ENCODE peak calls at places on chromosome 5, in five cellular contexts. B is left ventricle myocardium inferior, N is psoas muscle, C is heart left ventricle, I is fibroblast of the aortic adventitia. H is an unnamed sample.

GRCh38 chr5:89087128-89087527 is 204.1 kb upstream of the MEF2C start:
- DNase-seq in B (no peak), N (no peak), C (no peak), I (no peak), H (no peak)

GRCh38 chr5:56749842-56750241 is 65.5 kb upstream of the MAP3K1 start:
- DNase-seq in B (no peak), N (no peak), C (no peak), I (no peak), H (no peak)

GRCh38 chr5:134026521-134027202 is 21.9 kb upstream of the VDAC1 start:
- DNase-seq in B (no peak), N (no peak), C (no peak), I (peak), H (peak)

GRCh38 chr5:3963662-3964061 is 368.0 kb downstream of the IRX1 start:
- DNase-seq in B (no peak), N (no peak), C (no peak), I (no peak), H (no peak)

GRCh38 chr5:39717186-39717897 is 292.6 kb upstream of the DAB2 start:
- DNase-seq in B (no peak), N (no peak), C (no peak), I (peak), H (no peak)

GRCh38 chr5:35089688-35090314 is 42.1 kb upstream of the AGXT2 start:
- DNase-seq in B (no peak), N (no peak), C (peak), I (peak), H (peak)

GRCh38 chr5:178793156-178793555 is 62.7 kb upstream of the ZNF354A start:
- DNase-seq in B (peak), N (no peak), C (no peak), I (no peak), H (peak)

GRCh38 chr5:76604838-76605237 is 18.4 kb downstream of the F2RL2 start:
- DNase-seq in B (no peak), N (no peak), C (no peak), I (peak), H (no peak)

GRCh38 chr5:172175263-172175719 is 12.7 kb downstream of the STK10 start:
- DNase-seq in B (peak), N (peak), C (peak), I (no peak), H (no peak)

GRCh38 chr5:3613726-3614125 is 18.1 kb downstream of the IRX1 start:
- DNase-seq in B (no peak), N (no peak), C (no peak), I (no peak), H (no peak)

GRCh38 chr5:89313804-89314588 is 431.0 kb upstream of the MEF2C start:
- DNase-seq in B (no peak), N (no peak), C (no peak), I (peak), H (no peak)

GRCh38 chr5:153542536-153542935 is 52.1 kb downstream of the GRIA1 start:
- DNase-seq in B (no peak), N (no peak), C (no peak), I (no peak), H (no peak)

GRCh38 chr5:54739371-54739770 is 221.8 kb downstream of the SNX18 start:
- DNase-seq in B (no peak), N (no peak), C (no peak), I (no peak), H (no peak)

GRCh38 chr5:148162038-148162437 is 6.3 kb upstream of the SPINK14 start:
- DNase-seq in B (no peak), N (no peak), C (no peak), I (no peak), H (no peak)

GRCh38 chr5:132417461-132417860 is 48.0 kb downstream of the SLC22A5 start:
- DNase-seq in B (no peak), N (no peak), C (no peak), I (no peak), H (no peak)

GRCh38 chr5:72499730-72500129 is 7.5 kb downstream of the ZNF366 start:
- DNase-seq in B (peak), N (peak), C (peak), I (no peak), H (no peak)

GRCh38 chr5:115379622-115380344 is 83.3 kb upstream of the CCDC112 start:
- DNase-seq in B (no peak), N (no peak), C (no peak), I (no peak), H (peak)

GRCh38 chr5:68264024-68264956 is 48.7 kb downstream of the PIK3R1 start:
- DNase-seq in B (peak), N (no peak), C (peak), I (peak), H (peak)

GRCh38 chr5:147935032-147935431 is 28.7 kb upstream of the C5orf46 start:
- DNase-seq in B (no peak), N (no peak), C (no peak), I (peak), H (peak)

GRCh38 chr5:143807401-143807800 is 4.6 kb upstream of the HMHB1 start:
- DNase-seq in B (no peak), N (no peak), C (no peak), I (no peak), H (no peak)

GRCh38 chr5:98016771-98017170 is 756.7 kb upstream of the RGMB start:
- DNase-seq in B (no peak), N (no peak), C (no peak), I (no peak), H (no peak)

GRCh38 chr5:117590944-117591343 is 1016.3 kb upstream of the SEMA6A start:
- DNase-seq in B (no peak), N (no peak), C (no peak), I (no peak), H (no peak)

GRCh38 chr5:11214851-11215250 is 453.8 kb upstream of the DAP start:
- DNase-seq in B (no peak), N (no peak), C (no peak), I (no peak), H (no peak)

GRCh38 chr5:89690331-89690730 is 719.2 kb downstream of the CETN3 start:
- DNase-seq in B (no peak), N (no peak), C (no peak), I (no peak), H (no peak)

GRCh38 chr5:175325681-175326080 is 118.3 kb downstream of the DRD1 start:
- DNase-seq in B (no peak), N (no peak), C (no peak), I (no peak), H (no peak)

GRCh38 chr5:180026320-180026719 is 45.2 kb downstream of the RNF130 start:
- DNase-seq in B (no peak), N (no peak), C (peak), I (peak), H (no peak)

GRCh38 chr5:12911156-12911555 is 1006.9 kb upstream of the CTNND2 start:
- DNase-seq in B (no peak), N (no peak), C (no peak), I (no peak), H (no peak)

GRCh38 chr5:143929486-143929885 is 117.5 kb downstream of the HMHB1 start:
- DNase-seq in B (no peak), N (no peak), C (no peak), I (no peak), H (no peak)

GRCh38 chr5:87944553-87945320 is 323.9 kb downstream of the TMEM161B start:
- DNase-seq in B (peak), N (peak), C (peak), I (no peak), H (no peak)

DNA sequence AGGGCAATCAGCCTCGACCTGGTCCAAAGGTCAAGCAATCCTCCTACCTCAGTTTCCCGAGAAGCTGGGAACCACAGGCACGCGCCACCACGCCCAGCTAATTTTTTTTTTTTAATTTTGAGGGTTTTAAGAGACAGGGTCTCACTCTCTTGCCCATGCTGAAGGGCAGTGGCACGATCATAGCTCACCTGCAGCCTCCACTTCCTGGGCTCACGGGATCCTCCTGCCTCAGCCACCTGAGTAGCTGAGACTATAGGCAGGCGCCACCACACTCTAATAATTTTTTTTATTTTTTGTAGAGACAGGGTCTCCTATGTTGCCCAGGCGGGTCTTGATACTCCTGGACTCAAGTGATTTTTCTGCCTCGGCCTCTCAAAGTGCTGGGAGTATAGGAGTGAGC is 1.6 kb downstream of the UIMC1 start:
- DNase-seq in B (no peak), N (no peak), C (no peak), I (no peak), H (no peak)
- H3K4me3 ChIP-seq in B (peak), N (peak), C (peak), I (peak), H (peak)

DNA sequence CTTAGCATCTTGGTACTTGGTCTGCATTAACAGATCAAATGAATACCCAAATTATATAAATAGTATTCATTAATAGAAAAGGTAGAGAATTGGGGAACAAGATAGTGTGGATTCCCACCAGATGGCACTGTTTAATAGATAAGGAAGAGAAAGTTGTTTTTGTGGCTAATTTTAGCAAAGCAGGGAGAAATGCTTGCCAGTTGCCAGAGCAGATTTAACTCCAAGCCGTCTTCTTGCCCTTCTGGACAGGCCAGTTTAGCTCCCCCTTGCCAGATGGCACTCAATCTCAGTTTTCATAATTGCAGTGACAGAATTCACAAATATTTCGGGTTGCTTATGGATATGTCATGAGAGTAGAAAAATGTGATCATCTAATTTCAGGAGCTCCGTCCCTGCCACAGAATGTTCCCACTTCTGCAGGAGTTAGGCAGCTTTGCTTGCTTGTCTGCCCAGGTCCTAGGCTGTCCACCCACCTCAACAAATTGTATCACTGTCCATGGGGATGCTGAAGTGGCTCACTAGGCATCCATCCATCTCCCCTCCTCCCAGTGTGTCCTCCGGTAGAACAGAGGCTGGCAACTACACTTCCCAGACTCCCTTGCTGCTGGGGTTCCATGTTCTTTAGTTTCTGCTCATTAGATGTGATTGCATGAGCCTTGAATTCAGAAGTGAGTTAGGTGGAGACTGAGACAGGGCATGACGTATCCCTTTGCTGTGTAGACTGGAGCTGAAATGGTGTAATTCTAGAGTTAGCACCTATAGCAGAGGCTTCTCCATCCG is 11.8 kb upstream of the HEXB start:
- DNase-seq in B (no peak), N (no peak), C (no peak), I (peak), H (peak)
- TF ChIP-seq CTCF in B (peak), N (peak), C (peak), I (peak), H (peak)

DNA sequence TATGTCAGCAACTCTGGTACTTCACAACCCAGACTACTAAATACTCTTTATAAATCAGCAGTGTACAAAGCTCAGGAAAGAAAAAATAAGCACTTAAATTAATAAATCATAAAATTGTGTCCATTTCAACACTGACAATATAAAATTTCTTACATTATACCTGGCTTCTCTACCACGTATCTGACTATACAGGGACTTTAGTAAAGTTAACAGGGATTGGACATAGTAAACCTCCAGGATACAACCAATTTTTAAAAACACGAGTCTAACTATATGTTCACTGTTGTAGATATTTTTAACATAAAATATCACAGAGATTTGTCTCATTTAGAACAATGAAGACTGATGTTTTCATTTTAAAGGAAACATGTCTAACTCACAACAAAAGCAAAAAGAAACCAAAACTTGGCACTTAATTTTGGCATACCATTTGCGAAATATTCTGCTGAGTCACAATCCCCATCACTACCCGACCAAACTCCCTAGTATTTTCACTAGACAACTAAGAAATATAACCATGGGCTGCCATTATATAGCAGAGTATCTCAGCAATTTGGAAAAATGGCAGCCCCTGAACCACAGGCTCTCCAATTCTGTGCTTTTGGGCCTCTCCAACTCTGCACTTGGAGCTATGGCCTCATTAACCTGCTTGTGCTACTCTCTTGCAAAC is 14.4 kb downstream of the FAM169A start:
- DNase-seq in B (no peak), N (no peak), C (no peak), I (peak), H (no peak)
- H3K4me3 ChIP-seq in B (no peak), N (no peak), C (no peak), I (no peak), H (no peak)

DNA sequence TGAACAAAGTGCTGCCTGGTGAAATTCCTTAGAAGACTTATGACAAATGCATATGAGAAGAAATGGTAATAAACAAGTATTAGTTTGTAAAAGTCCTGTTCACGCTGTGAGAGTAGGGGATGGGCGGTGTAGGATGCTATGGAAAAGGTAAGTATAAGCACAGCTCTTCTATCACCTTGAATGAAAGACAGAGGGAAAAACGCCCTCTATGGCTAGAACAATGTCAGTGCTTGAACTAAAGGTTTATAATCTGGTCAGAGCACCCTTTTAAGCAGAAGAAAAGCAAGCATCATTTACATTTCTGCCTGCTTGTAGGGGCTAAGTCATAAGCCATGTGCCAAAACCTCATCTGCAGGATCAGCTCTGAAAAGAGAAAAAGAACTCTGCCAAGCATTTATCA is 115.2 kb downstream of the LHFPL2 start:
- DNase-seq in B (no peak), N (no peak), C (no peak), I (peak), H (no peak)
- TF ChIP-seq CTCF in B (peak), N (peak), C (no peak), I (peak), H (peak)

GRCh38 chr5:31531888-31532710 is at the start of the genes C5orf22 and DROSHA:
- DNase-seq in B (peak), N (peak), C (peak), I (peak), H (peak)

GRCh38 chr5:31530541-31531265 is 1.2 kb downstream of the DROSHA start:
- DNase-seq in B (no peak), N (no peak), C (no peak), I (no peak), H (no peak)

GRCh38 chr5:31536873-31537272 is 4.8 kb downstream of the C5orf22 start:
- DNase-seq in B (no peak), N (no peak), C (no peak), I (no peak), H (no peak)

GRCh38 chr5:31534527-31535046 is 2.5 kb downstream of the C5orf22 start:
- DNase-seq in B (no peak), N (no peak), C (no peak), I (no peak), H (peak)

DNA sequence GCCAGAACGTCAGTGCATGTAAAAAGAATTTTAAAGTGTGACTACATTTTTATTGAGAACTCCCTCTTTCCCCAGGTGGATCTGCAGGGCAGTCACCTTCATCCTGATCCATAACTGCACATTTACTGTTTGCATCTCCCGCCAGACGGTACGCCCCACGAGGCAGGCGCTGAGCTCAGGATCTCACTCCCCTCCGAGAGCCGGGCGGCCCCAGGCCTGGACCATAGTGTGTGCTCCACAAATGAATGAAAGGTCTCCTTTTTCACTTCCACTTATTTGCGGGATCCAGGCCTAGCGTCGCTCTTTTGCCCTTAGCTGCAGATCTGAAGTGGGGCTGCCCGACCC is 378 bp downstream of the DROSHA start:
- DNase-seq in B (no peak), N (peak), C (no peak), I (no peak), H (no peak)
- H3K4me3 ChIP-seq in B (peak), N (peak), C (peak), I (peak), H (peak)

DNA sequence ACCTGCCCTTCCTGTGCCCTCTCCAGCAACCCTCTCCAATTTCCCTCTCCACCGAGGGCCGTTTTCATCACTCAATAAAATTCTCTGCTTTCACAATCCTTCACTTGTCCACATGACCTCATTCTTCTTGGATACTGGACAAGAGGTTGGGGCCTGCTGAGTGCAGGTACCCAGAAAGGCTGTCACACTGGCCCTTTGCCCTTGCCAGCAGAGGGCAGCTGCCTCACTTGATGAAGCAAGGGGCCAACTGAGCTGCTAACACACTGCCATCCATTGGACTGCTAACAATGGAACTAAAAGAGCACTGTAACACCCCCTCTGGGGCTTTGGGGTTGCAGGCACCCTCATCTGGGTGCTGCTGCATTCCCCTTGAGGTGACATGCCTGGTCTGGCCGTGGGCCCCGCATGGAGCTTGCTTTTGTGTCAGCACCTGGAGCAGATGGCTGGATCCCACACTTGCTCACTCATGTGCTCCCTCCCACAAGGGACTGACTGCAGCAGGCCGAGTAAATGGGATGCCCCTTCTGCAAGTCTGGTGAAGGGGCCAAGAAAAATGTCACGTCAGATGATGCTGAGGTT is 308.1 kb upstream of the ADCY2 start:
- DNase-seq in B (no peak), N (no peak), C (no peak), I (no peak), H (no peak)
- TF ChIP-seq CTCF in B (no peak), N (no peak), C (no peak), I (no peak), H (no peak)

DNA sequence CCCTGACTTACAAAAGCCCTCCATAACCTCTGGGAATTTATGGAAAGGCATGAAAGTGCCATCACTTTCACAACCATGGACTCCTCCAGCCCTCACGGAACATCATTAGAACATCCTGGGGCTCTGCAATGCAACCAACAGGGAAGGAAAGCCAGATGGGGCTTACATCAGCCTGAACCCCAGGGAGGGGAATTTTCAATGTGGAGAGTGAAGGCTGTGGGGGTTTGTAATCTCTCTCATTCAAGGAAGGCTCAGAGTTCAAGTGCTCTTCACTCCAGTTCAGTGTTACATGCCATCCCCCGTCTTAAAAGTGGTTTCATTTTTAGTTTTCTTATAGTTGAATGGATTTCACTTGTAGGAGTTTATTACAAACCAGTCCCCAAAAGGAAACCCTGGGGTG is 5.7 kb downstream of the SPRY4 start:
- DNase-seq in B (no peak), N (no peak), C (no peak), I (peak), H (no peak)
- H3K4me3 ChIP-seq in B (peak), N (peak), C (peak), I (peak), H (no peak)

DNA sequence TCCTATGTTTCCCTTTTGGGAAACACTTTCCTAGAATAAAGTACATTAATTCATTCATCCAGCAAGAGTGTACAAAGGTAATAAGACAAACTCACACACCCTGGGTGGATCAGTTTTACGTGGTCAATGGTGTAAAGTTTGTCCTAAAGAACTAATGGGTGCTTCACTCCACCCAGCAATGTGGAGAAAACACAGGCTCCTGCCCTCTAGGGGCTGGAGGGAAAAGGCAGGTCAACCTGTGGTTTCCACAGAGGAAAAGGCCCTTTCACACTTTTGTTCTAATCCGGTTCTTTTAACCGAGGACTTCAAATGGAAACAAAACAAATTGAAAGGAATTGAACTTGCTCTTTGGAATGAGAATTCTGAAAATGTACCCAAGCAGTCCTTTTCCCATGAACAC is 80.9 kb upstream of the SPOCK1 start:
- DNase-seq in B (no peak), N (no peak), C (no peak), I (no peak), H (no peak)
- TF ChIP-seq CTCF in B (peak), N (no peak), C (no peak), I (peak), H (peak)